ENCODE peak calls at places on chromosome 12, in six cellular contexts. F, D, N, Z, M and K are unnamed samples.

GRCh38 chr12:27468241-27468640 is 21.7 kb downstream of the SMCO2 start:
- DNase-seq in F (no peak), N (no peak), M (no peak), D (no peak), Z (no peak), K (no peak)

GRCh38 chr12:116382456-116382902 is 105.0 kb upstream of the MED13L start:
- DNase-seq in Z (no peak), F (no peak), D (no peak), N (peak), M (no peak), K (no peak)

GRCh38 chr12:127241056-127241830 is 1025.7 kb upstream of the TMEM132C start:
- DNase-seq in F (no peak), N (peak), D (no peak), Z (no peak), M (no peak), K (no peak)

GRCh38 chr12:63940295-63940997 is 95.9 kb downstream of the SRGAP1 start:
- DNase-seq in F (no peak), M (no peak), N (no peak), Z (no peak), D (peak), K (no peak)

GRCh38 chr12:57261385-57261784 is 10.4 kb upstream of the STAC3 start:
- DNase-seq in M (no peak), F (no peak), Z (no peak), D (no peak), N (no peak), K (no peak)

GRCh38 chr12:109888179-109889020 is 8.1 kb upstream of the GLTP start:
- DNase-seq in Z (no peak), M (no peak), F (no peak), N (peak), D (no peak), K (no peak)

GRCh38 chr12:117189725-117190209 is 503 bp downstream of the FBXO21 start:
- DNase-seq in Z (peak), M (peak), F (peak), D (peak), N (peak), K (no peak)

GRCh38 chr12:5889381-5890047 is 55.5 kb downstream of the ANO2 start:
- DNase-seq in M (no peak), F (no peak), D (peak), N (no peak), Z (peak), K (no peak)

GRCh38 chr12:40515041-40515825 is 177.0 kb upstream of the CNTN1 start:
- DNase-seq in D (no peak), M (no peak), N (no peak), Z (no peak), F (no peak), K (no peak)

GRCh38 chr12:55058082-55058481 is 38.3 kb downstream of the NEUROD4 start:
- DNase-seq in F (no peak), M (no peak), D (no peak), N (no peak), Z (no peak), K (no peak)

GRCh38 chr12:119645535-119646059 is 22.3 kb upstream of the PRKAB1 start:
- DNase-seq in Z (no peak), D (no peak), N (no peak), F (no peak), M (no peak), K (no peak)

GRCh38 chr12:129911437-129912049 is 7.7 kb upstream of the TMEM132D start:
- DNase-seq in N (peak), F (no peak), M (peak), Z (peak), D (peak), K (peak)